ENCODE peak calls at places on chromosomes 1 and 21, in five cellular contexts. One of them, this sample, is unnamed.

GRCh38 chr1:50358962-50359361 is 64.3 kb downstream of the DMRTA2 start:
- DNase-seq in mesenchymal stem cell: no peak
- DNase-seq in neuronal stem cell: no peak
- DNase-seq in trophoblast cell: no peak
- DNase-seq in H1: no peak
- DNase-seq in this sample: no peak

GRCh38 chr1:31855038-31855845 is 39.4 kb upstream of the SPOCD1 start:
- DNase-seq in mesenchymal stem cell: peak
- DNase-seq in neuronal stem cell: no peak
- DNase-seq in trophoblast cell: peak
- DNase-seq in H1: no peak
- DNase-seq in this sample: no peak

GRCh38 chr1:41516168-41516961 is 31.9 kb upstream of the EDN2 start:
- DNase-seq in mesenchymal stem cell: peak
- DNase-seq in neuronal stem cell: peak
- DNase-seq in trophoblast cell: peak
- DNase-seq in H1: peak
- DNase-seq in this sample: peak

GRCh38 chr1:35929730-35930592 is 944 bp upstream of the AGO3 start:
- DNase-seq in mesenchymal stem cell: no peak
- DNase-seq in neuronal stem cell: peak
- DNase-seq in trophoblast cell: peak
- DNase-seq in H1: peak
- DNase-seq in this sample: peak

GRCh38 chr1:114092118-114092517 is 61.6 kb downstream of the SYT6 start:
- DNase-seq in mesenchymal stem cell: no peak
- DNase-seq in neuronal stem cell: no peak
- DNase-seq in trophoblast cell: no peak
- DNase-seq in H1: no peak
- DNase-seq in this sample: no peak

GRCh38 chr1:109242387-109242786 is 7.0 kb upstream of the CELSR2 start:
- DNase-seq in mesenchymal stem cell: no peak
- DNase-seq in neuronal stem cell: no peak
- DNase-seq in trophoblast cell: no peak
- DNase-seq in H1: no peak
- DNase-seq in this sample: peak

GRCh38 chr1:115476616-115477015 is 138.6 kb upstream of the NGF start:
- DNase-seq in mesenchymal stem cell: no peak
- DNase-seq in neuronal stem cell: no peak
- DNase-seq in trophoblast cell: no peak
- DNase-seq in H1: no peak
- DNase-seq in this sample: peak

GRCh38 chr1:8017495-8018310 is 8.4 kb downstream of the ERRFI1 start:
- DNase-seq in mesenchymal stem cell: peak
- DNase-seq in neuronal stem cell: no peak
- DNase-seq in trophoblast cell: peak
- DNase-seq in H1: no peak
- DNase-seq in this sample: no peak

GRCh38 chr1:225448146-225448805 is 20.4 kb upstream of the LBR start:
- DNase-seq in mesenchymal stem cell: no peak
- DNase-seq in neuronal stem cell: no peak
- DNase-seq in trophoblast cell: no peak
- DNase-seq in H1: no peak
- DNase-seq in this sample: no peak

GRCh38 chr1:114854693-114855320 is at the start of gene SYCP1:
- DNase-seq in mesenchymal stem cell: no peak
- DNase-seq in neuronal stem cell: no peak
- DNase-seq in trophoblast cell: no peak
- DNase-seq in H1: no peak
- DNase-seq in this sample: peak

GRCh38 chr1:2642131-2642559 is 9.3 kb upstream of the MMEL1 start:
- DNase-seq in mesenchymal stem cell: no peak
- DNase-seq in neuronal stem cell: no peak
- DNase-seq in trophoblast cell: no peak
- DNase-seq in H1: no peak
- DNase-seq in this sample: no peak

GRCh38 chr1:92728687-92729086 is 56.2 kb downstream of the EVI5 start:
- DNase-seq in mesenchymal stem cell: no peak
- DNase-seq in neuronal stem cell: no peak
- DNase-seq in trophoblast cell: no peak
- DNase-seq in H1: no peak
- DNase-seq in this sample: no peak

GRCh38 chr1:60727553-60727952 is 354.8 kb upstream of the NFIA start:
- DNase-seq in mesenchymal stem cell: no peak
- DNase-seq in neuronal stem cell: no peak
- DNase-seq in trophoblast cell: peak
- DNase-seq in H1: peak
- DNase-seq in this sample: peak

GRCh38 chr21:45508607-45509565 is 33.4 kb downstream of the SLC19A1 start:
- DNase-seq in mesenchymal stem cell: no peak
- DNase-seq in neuronal stem cell: no peak
- DNase-seq in trophoblast cell: no peak
- DNase-seq in H1: no peak
- DNase-seq in this sample: no peak

GRCh38 chr1:223718850-223719249 is 6.5 kb downstream of the CAPN2 start:
- DNase-seq in mesenchymal stem cell: no peak
- DNase-seq in neuronal stem cell: no peak
- DNase-seq in trophoblast cell: peak
- DNase-seq in H1: no peak
- DNase-seq in this sample: peak

GRCh38 chr1:17335821-17336718 is 28.1 kb downstream of the PADI4 start:
- DNase-seq in mesenchymal stem cell: peak
- DNase-seq in neuronal stem cell: peak
- DNase-seq in trophoblast cell: peak
- DNase-seq in H1: peak
- DNase-seq in this sample: peak

GRCh38 chr1:76939817-76940216 is 72.5 kb downstream of the ST6GALNAC5 start:
- DNase-seq in mesenchymal stem cell: no peak
- DNase-seq in neuronal stem cell: no peak
- DNase-seq in trophoblast cell: no peak
- DNase-seq in H1: no peak
- DNase-seq in this sample: no peak
- H2BK5ac ChIP-seq in mesenchymal stem cell: no peak
- H2BK5ac ChIP-seq in neuronal stem cell: no peak
- H2BK5ac ChIP-seq in trophoblast cell: no peak
- H2BK5ac ChIP-seq in H1: no peak
- H2BK5ac ChIP-seq in this sample: no peak

GRCh38 chr1:228963795-228964177 is 228.5 kb downstream of the RHOU start:
- DNase-seq in mesenchymal stem cell: no peak
- DNase-seq in neuronal stem cell: no peak
- DNase-seq in trophoblast cell: no peak
- DNase-seq in H1: no peak
- DNase-seq in this sample: no peak

GRCh38 chr1:228964178-228964819 is 229.0 kb downstream of the RHOU start:
- DNase-seq in mesenchymal stem cell: peak
- DNase-seq in neuronal stem cell: no peak
- DNase-seq in trophoblast cell: peak
- DNase-seq in H1: no peak
- DNase-seq in this sample: peak

GRCh38 chr1:228969968-228970800 is 234.9 kb downstream of the RHOU start:
- DNase-seq in mesenchymal stem cell: no peak
- DNase-seq in neuronal stem cell: no peak
- DNase-seq in trophoblast cell: peak
- DNase-seq in H1: no peak
- DNase-seq in this sample: no peak

GRCh38 chr1:228972576-228972975 is 237.3 kb downstream of the RHOU start:
- DNase-seq in mesenchymal stem cell: no peak
- DNase-seq in neuronal stem cell: no peak
- DNase-seq in trophoblast cell: no peak
- DNase-seq in H1: no peak
- DNase-seq in this sample: no peak

DNA sequence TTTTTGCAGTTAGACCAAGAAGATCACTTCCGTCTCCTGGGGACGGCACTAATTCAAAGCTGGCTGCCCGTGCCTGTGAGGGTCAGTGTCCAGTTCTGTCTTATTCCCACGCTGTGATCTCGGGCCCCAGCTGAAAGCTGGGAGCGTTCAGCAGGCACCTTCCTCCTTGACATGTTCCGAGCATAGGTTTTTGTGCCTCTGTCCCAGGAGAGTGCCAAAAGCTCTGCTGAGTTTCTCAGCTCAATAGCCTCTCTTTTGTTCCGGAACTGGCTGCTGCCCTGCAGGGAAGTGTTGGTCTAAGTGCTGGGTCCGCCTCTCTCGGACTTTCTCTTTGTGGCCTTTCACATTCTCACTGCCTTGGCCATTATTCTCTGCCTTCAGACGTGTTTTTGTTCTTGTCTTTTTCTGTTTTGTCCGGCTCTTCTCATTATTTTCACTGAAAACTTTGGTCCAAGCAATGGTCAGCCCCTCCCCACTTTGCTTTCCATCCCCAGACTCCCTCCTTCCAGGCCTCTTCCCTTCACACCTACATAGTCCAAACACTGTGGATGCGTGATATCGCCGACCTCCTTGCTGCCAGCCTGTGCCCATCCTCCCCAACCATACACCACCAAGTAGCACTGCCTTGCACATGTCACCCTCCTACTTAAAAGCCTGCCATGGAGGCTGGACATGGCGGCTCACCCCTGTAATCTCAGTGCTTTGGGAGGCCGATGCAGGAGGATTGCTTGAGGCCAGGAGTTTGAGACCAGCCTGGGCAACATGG is 233.7 kb downstream of the RHOU start:
- DNase-seq in mesenchymal stem cell: no peak
- DNase-seq in neuronal stem cell: peak
- DNase-seq in trophoblast cell: no peak
- DNase-seq in H1: no peak
- DNase-seq in this sample: no peak
- H2BK12ac ChIP-seq in mesenchymal stem cell: peak
- H2BK12ac ChIP-seq in neuronal stem cell: no peak
- H2BK12ac ChIP-seq in trophoblast cell: peak
- H2BK12ac ChIP-seq in H1: peak
- H2BK12ac ChIP-seq in this sample: no peak

GRCh38 chr1:153968972-153969371 is 1.3 kb downstream of the CREB3L4 start:
- DNase-seq in mesenchymal stem cell: no peak
- DNase-seq in neuronal stem cell: no peak
- DNase-seq in trophoblast cell: no peak
- DNase-seq in H1: no peak
- DNase-seq in this sample: no peak

GRCh38 chr1:153970346-153970745 is 2.6 kb downstream of the CREB3L4 start:
- DNase-seq in mesenchymal stem cell: no peak
- DNase-seq in neuronal stem cell: no peak
- DNase-seq in trophoblast cell: no peak
- DNase-seq in H1: no peak
- DNase-seq in this sample: no peak

GRCh38 chr1:153968400-153968799 is 698 bp downstream of the CREB3L4 start:
- DNase-seq in mesenchymal stem cell: no peak
- DNase-seq in neuronal stem cell: no peak
- DNase-seq in trophoblast cell: no peak
- DNase-seq in H1: no peak
- DNase-seq in this sample: no peak

GRCh38 chr1:153967109-153967999 is at the start of gene CREB3L4:
- DNase-seq in mesenchymal stem cell: peak
- DNase-seq in neuronal stem cell: peak
- DNase-seq in trophoblast cell: peak
- DNase-seq in H1: no peak
- DNase-seq in this sample: peak

GRCh38 chr1:153968000-153968363 is 280 bp downstream of the CREB3L4 start:
- DNase-seq in mesenchymal stem cell: no peak
- DNase-seq in neuronal stem cell: no peak
- DNase-seq in trophoblast cell: no peak
- DNase-seq in H1: no peak
- DNase-seq in this sample: peak
- H2BK5ac ChIP-seq in mesenchymal stem cell: no peak
- H2BK5ac ChIP-seq in neuronal stem cell: no peak
- H2BK5ac ChIP-seq in trophoblast cell: no peak
- H2BK5ac ChIP-seq in H1: peak
- H2BK5ac ChIP-seq in this sample: no peak

GRCh38 chr21:32981096-32981495 is 44.6 kb upstream of the OLIG2 start:
- DNase-seq in mesenchymal stem cell: no peak
- DNase-seq in neuronal stem cell: no peak
- DNase-seq in trophoblast cell: no peak
- DNase-seq in H1: no peak
- DNase-seq in this sample: no peak
- H2BK12ac ChIP-seq in mesenchymal stem cell: no peak
- H2BK12ac ChIP-seq in neuronal stem cell: no peak
- H2BK12ac ChIP-seq in trophoblast cell: no peak
- H2BK12ac ChIP-seq in H1: no peak
- H2BK12ac ChIP-seq in this sample: no peak